ENCODE peak calls at places on chromosomes 5 and 9, in ten cellular contexts. I is amniotic stem cell; Z is SK-N-DZ; F is caudate nucleus; R is head of caudate nucleus; M is activated CD4-positive, alpha-beta T cell treated with anti-CD3 and anti-CD28 coated beads for 24 hours; E is KBM-7; D is kidney glomerular epithelial cell; A is EH; C is endothelial cell of umbilical vein. J is an unnamed sample.

GRCh38 chr9:110334183-110334582 is 3.5 kb downstream of the TXNDC8 start:
- DNase-seq in R (no peak), M (no peak), Z (no peak), I (no peak), E (no peak), F (no peak), A (no peak), D (no peak), C (no peak), J (no peak)

GRCh38 chr9:104374711-104375110 is 129.4 kb upstream of the OR13F1 start:
- DNase-seq in M (no peak), C (no peak), D (no peak), E (no peak), I (no peak), Z (peak; percentile 2), F (no peak), A (no peak), R (no peak), J (no peak)

GRCh38 chr9:92735907-92736600 is 28.6 kb downstream of the BICD2 start:
- DNase-seq in Z (no peak), E (no peak), R (no peak), C (peak; percentile 64), I (no peak), F (no peak), M (no peak), A (peak; percentile 28), D (no peak), J (peak; percentile 16)

GRCh38 chr9:26880262-26880661 is 12.3 kb downstream of the CAAP1 start:
- DNase-seq in D (no peak), F (no peak), M (no peak), A (no peak), R (no peak), C (no peak), Z (no peak), I (no peak), E (no peak), J (no peak)

GRCh38 chr9:27437652-27438373 is 86.3 kb upstream of the IFNK start:
- DNase-seq in A (no peak), Z (no peak), M (no peak), I (no peak), E (no peak), R (no peak), F (no peak), C (no peak), D (no peak), J (no peak)

GRCh38 chr5:15694694-15695093 is 194.7 kb downstream of the FBXL7 start:
- DNase-seq in R (no peak), Z (no peak), A (peak; percentile 81), C (peak; percentile 24), D (no peak), M (no peak), E (no peak), F (no peak), I (no peak), J (no peak)

GRCh38 chr9:92736816-92737606 is 27.6 kb downstream of the BICD2 start:
- DNase-seq in R (peak; percentile 74), Z (no peak), D (no peak), C (no peak), E (no peak), F (no peak), M (no peak), A (no peak), I (no peak), J (no peak)

GRCh38 chr5:135565256-135565655 is 13.5 kb downstream of the CXCL14 start:
- DNase-seq in M (no peak), D (no peak), A (peak; percentile 12), R (no peak), C (no peak), Z (no peak), I (no peak), F (no peak), E (no peak), J (no peak)

GRCh38 chr5:158700231-158700996 is 399.3 kb downstream of the EBF1 start:
- DNase-seq in F (no peak), M (no peak), E (peak; percentile 56), Z (no peak), I (no peak), D (no peak), C (no peak), R (no peak), A (peak; percentile 72), J (no peak)